ENCODE peak calls at places on chromosome 11, in six cellular contexts. C is mesenchymal stem cell, B is neuronal stem cell, O is H9, I is H1, A is IMR-90. W is an unnamed sample.

GRCh38 chr11:116167706-116168458 is 604.9 kb downstream of the BUD13 start:
- DNase-seq in C (no peak), B (no peak), O (no peak), I (no peak), A (no peak), W (no peak)

GRCh38 chr11:251550-251949 is 14.8 kb downstream of the PSMD13 start:
- DNase-seq in C (no peak), B (no peak), O (no peak), I (no peak), A (no peak), W (no peak)

GRCh38 chr11:11239959-11240358 is 113.1 kb downstream of the CSNK2A3 start:
- DNase-seq in C (no peak), B (no peak), O (no peak), I (no peak), A (no peak), W (no peak)

GRCh38 chr11:16799890-16800289 is 61.4 kb downstream of the C11orf58 start:
- DNase-seq in C (no peak), B (no peak), O (no peak), I (no peak), A (no peak), W (no peak)

GRCh38 chr11:45896392-45897068 is 10.5 kb downstream of the FREY1 start:
- DNase-seq in C (no peak), B (peak), O (peak), I (no peak), A (no peak), W (no peak)

GRCh38 chr11:80816454-80816847 is 1375.6 kb upstream of the TENM4 start:
- DNase-seq in C (no peak), B (no peak), O (no peak), I (no peak), A (no peak), W (no peak)

GRCh38 chr11:46649180-46649738 is 31.9 kb downstream of the ATG13 start:
- DNase-seq in C (peak), B (peak), O (no peak), I (no peak), A (peak), W (peak)

GRCh38 chr11:2541881-2542361 is 97.1 kb downstream of the KCNQ1 start:
- DNase-seq in C (no peak), B (no peak), O (no peak), I (no peak), A (no peak), W (no peak)

GRCh38 chr11:113722221-113722620 is 16.1 kb upstream of the TMPRSS5 start:
- DNase-seq in C (no peak), B (no peak), O (no peak), I (no peak), A (no peak), W (no peak)

GRCh38 chr11:34773826-34774225 is 142.4 kb downstream of the APIP start:
- DNase-seq in C (no peak), B (no peak), O (no peak), I (no peak), A (peak), W (peak)

GRCh38 chr11:65340226-65340625 is 6.6 kb downstream of the DPF2 start:
- DNase-seq in C (no peak), B (no peak), O (no peak), I (no peak), A (no peak), W (no peak)

GRCh38 chr11:88310246-88310645 is 27.3 kb downstream of the CTSC start:
- DNase-seq in C (no peak), B (no peak), O (no peak), I (no peak), A (peak), W (no peak)

GRCh38 chr11:104665631-104666030 is 232.6 kb downstream of the CASP12 start:
- DNase-seq in C (peak), B (no peak), O (no peak), I (no peak), A (peak), W (no peak)

GRCh38 chr11:5928811-5929210 is 13.2 kb upstream of the OR56A3 start:
- DNase-seq in C (no peak), B (no peak), O (no peak), I (no peak), A (no peak), W (no peak)

GRCh38 chr11:80487952-80488351 is 1047.1 kb upstream of the TENM4 start:
- DNase-seq in C (no peak), B (no peak), O (no peak), I (no peak), A (no peak), W (no peak)

GRCh38 chr11:2099523-2100316 is 39.5 kb downstream of the IGF2 start:
- DNase-seq in C (no peak), B (no peak), O (peak), I (no peak), A (no peak), W (no peak)

GRCh38 chr11:59207988-59208432 is 4.7 kb downstream of the MPEG1 start:
- DNase-seq in C (peak), B (peak), O (no peak), I (no peak), A (peak), W (peak)

GRCh38 chr11:130213143-130213978 is 53.8 kb downstream of the ST14 start:
- DNase-seq in C (peak), B (peak), O (peak), I (peak), A (peak), W (peak)

GRCh38 chr11:614583-615452 is 932 bp downstream of the IRF7 start:
- DNase-seq in C (no peak), B (no peak), O (no peak), I (no peak), A (no peak), W (no peak)

GRCh38 chr11:114259124-114259526 is 37.1 kb upstream of the NNMT start:
- DNase-seq in C (no peak), B (no peak), O (no peak), I (no peak), A (no peak), W (no peak)

GRCh38 chr11:77151804-77152513 is 23.9 kb downstream of the MYO7A start:
- DNase-seq in C (no peak), B (no peak), O (no peak), I (no peak), A (peak), W (no peak)

GRCh38 chr11:9820260-9820659 is 156.4 kb downstream of the SWAP70 start:
- DNase-seq in C (no peak), B (no peak), O (no peak), I (no peak), A (no peak), W (no peak)

GRCh38 chr11:35101223-35101622 is 37.7 kb upstream of the CD44 start:
- DNase-seq in C (no peak), B (no peak), O (no peak), I (no peak), A (no peak), W (no peak)

GRCh38 chr11:975824-976223 is 50.2 kb downstream of the AP2A2 start:
- DNase-seq in C (peak), B (peak), O (peak), I (peak), A (peak), W (no peak)

GRCh38 chr11:1508491-1508891 is 21.9 kb upstream of the MOB2 start:
- DNase-seq in C (no peak), B (no peak), O (no peak), I (no peak), A (no peak), W (no peak)

GRCh38 chr11:131668867-131669780 is 298.7 kb downstream of the NTM start:
- DNase-seq in C (peak), B (peak), O (peak), I (no peak), A (peak), W (peak)

GRCh38 chr11:120028181-120028935 is 109.6 kb downstream of the TRIM29 start:
- DNase-seq in C (no peak), B (no peak), O (peak), I (no peak), A (no peak), W (no peak)

GRCh38 chr11:45247433-45247832 is 38.7 kb downstream of the SYT13 start:
- DNase-seq in C (no peak), B (no peak), O (no peak), I (no peak), A (no peak), W (no peak)

GRCh38 chr11:72814831-72815618 is 814 bp downstream of the ATG16L2 start:
- DNase-seq in C (peak), B (no peak), O (peak), I (no peak), A (peak), W (peak)

GRCh38 chr11:20443596-20443995 is 56.1 kb downstream of the PRMT3 start:
- DNase-seq in C (peak), B (no peak), O (no peak), I (no peak), A (peak), W (peak)

GRCh38 chr11:93740802-93741093 is 547 bp downstream of the TAF1D start:
- DNase-seq in C (peak), B (peak), O (no peak), I (no peak), A (peak), W (peak)

GRCh38 chr11:2778630-2779498 is 79.1 kb upstream of the KCNQ1OT1 start:
- DNase-seq in C (peak), B (no peak), O (peak), I (no peak), A (peak), W (peak)

GRCh38 chr11:43987384-43988039 is 45.1 kb downstream of the C11orf96 start:
- DNase-seq in C (peak), B (no peak), O (no peak), I (no peak), A (peak), W (no peak)
- H4K8ac ChIP-seq in C (peak), B (no peak), O (no peak), I (peak), A (no peak), W (no peak)

GRCh38 chr11:63635762-63636465 is 21.7 kb upstream of the PLAAT3 start:
- DNase-seq in C (peak), B (peak), O (peak), I (peak), A (peak), W (peak)
- H2AFZ ChIP-seq in C (no peak), B (no peak), O (no peak), I (no peak), A (peak), W (no peak)

GRCh38 chr11:62842171-62842717 is 2.9 kb upstream of the WDR74 start:
- DNase-seq in C (no peak), B (no peak), O (peak), I (no peak), A (no peak), W (peak)
- H3K4ac ChIP-seq in C (peak), B (no peak), O (peak), I (peak), A (peak), W (peak)

DNA sequence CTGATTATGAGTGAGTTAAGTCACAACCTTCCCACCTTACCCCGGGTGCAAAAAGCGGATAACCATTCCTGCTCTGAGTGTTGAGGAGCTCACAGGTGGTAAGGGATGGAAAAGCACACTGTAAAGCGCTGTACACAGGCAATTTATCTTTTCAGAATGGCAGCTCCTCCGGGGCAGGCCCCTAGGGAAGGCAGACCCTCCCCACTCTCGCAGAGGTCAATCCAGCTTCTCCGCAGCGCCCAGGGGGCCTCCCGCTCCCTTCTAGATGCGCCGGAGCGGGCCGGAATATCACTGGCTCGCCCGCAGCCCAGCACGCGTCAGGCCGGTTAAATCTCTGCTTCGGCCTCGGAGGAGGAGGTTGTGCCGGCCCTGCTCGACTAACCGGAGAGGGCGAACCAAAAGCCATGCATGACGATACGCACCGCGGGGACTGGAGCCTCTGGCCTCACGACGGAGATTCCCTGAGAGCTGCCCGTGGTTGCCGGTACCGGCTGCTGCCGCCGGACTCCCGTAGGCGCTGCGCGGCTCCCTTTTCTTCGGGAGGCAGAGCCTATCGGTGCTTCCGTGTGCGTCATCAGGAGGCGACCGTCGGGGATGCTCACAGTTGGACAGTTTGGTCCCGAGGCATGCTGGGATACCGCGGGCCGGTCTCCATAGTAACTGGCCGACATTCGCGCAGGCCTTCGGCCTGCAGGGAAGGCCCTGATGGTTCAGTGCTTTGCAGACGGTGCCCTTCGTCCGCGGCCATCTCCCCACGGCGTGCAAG is at the start of gene BRMS1:
- DNase-seq in C (peak), B (peak), O (peak), I (peak), A (peak), W (peak)
- H4K8ac ChIP-seq in C (peak), B (peak), O (no peak), I (peak), A (peak), W (peak)

GRCh38 chr11:74417860-74418508 is 19.8 kb upstream of the PGM2L1 start:
- DNase-seq in C (peak), B (no peak), O (no peak), I (no peak), A (peak), W (no peak)
- H2AFZ ChIP-seq in C (no peak), B (no peak), O (no peak), I (no peak), A (no peak), W (no peak)

DNA sequence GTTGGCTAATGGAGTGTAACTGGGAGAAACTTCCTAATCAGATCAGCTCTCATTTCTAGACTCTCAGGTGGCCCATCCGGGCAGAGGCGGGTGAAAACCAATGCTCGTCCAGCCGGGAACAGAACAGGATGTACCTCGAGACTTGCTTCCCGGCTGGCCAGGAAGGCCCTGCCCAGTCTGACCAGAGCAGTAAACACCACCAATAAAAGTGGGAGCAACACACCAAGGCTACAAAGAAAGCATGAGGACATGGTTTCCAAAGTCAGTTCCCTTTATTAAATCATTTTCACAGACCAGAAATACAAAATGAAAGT is 940 bp upstream of the TNKS1BP1 start:
- DNase-seq in C (no peak), B (no peak), O (no peak), I (no peak), A (no peak), W (no peak)
- H3K4ac ChIP-seq in C (no peak), B (no peak), O (no peak), I (peak), A (peak), W (no peak)

GRCh38 chr11:26830757-26831156 is 108.9 kb upstream of the SLC5A12 start:
- DNase-seq in C (no peak), B (no peak), O (no peak), I (no peak), A (no peak), W (no peak)

GRCh38 chr11:26839911-26840705 is 118.2 kb upstream of the SLC5A12 start:
- DNase-seq in C (no peak), B (no peak), O (no peak), I (no peak), A (no peak), W (no peak)

GRCh38 chr11:26837154-26837553 is 115.3 kb upstream of the SLC5A12 start:
- DNase-seq in C (no peak), B (no peak), O (no peak), I (no peak), A (no peak), W (no peak)

GRCh38 chr11:26830218-26830617 is 108.4 kb upstream of the SLC5A12 start:
- DNase-seq in C (no peak), B (no peak), O (no peak), I (no peak), A (no peak), W (no peak)

DNA sequence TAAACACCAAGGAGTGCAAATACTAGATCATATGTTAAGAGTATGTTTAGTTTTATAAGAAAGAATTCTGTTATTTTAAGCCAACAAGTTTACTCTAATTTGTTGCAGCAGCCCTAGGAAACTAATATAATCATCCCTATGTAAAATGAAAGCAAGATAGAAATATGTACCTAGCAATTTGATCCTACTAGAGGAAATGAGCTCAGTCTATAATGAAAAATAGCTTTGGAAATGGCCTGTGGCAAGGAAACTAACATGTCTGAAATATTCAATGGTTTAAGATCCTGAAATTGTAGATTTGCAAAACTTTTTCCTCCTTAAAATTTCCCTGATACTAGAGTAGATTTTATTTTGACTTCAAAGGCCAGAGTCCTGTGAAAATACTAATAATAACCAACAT is 112.7 kb upstream of the SLC5A12 start:
- DNase-seq in C (no peak), B (no peak), O (no peak), I (no peak), A (no peak), W (no peak)
- H4K8ac ChIP-seq in C (no peak), B (no peak), O (no peak), I (no peak), A (no peak), W (no peak)

W was measured in trophoblast cell.